ENCODE peak calls at places on chromosomes 16 and 17, in nine cellular contexts. One of them, this sample, is unnamed.

GRCh38 chr17:42060231-42060630 is 9.8 kb upstream of the C17orf113 start:
- DNase-seq in Karpas-422: no peak
- DNase-seq in foreskin fibroblast: no peak
- DNase-seq in body of pancreas: no peak
- DNase-seq in HCT116: no peak
- DNase-seq in colonic mucosa: peak
- DNase-seq in skeletal muscle cell: no peak
- DNase-seq in adrenal gland: no peak
- DNase-seq in Peyer's patch: no peak
- DNase-seq in this sample: no peak

GRCh38 chr16:87541004-87541881 is 48.4 kb upstream of the ZCCHC14 start:
- DNase-seq in Karpas-422: no peak
- DNase-seq in foreskin fibroblast: peak
- DNase-seq in body of pancreas: no peak
- DNase-seq in HCT116: no peak
- DNase-seq in colonic mucosa: peak
- DNase-seq in skeletal muscle cell: peak
- DNase-seq in adrenal gland: no peak
- DNase-seq in Peyer's patch: no peak
- DNase-seq in this sample: peak

GRCh38 chr17:44552361-44552760 is 4.9 kb upstream of the FZD2 start:
- DNase-seq in Karpas-422: no peak
- DNase-seq in foreskin fibroblast: no peak
- DNase-seq in body of pancreas: no peak
- DNase-seq in HCT116: no peak
- DNase-seq in colonic mucosa: no peak
- DNase-seq in skeletal muscle cell: no peak
- DNase-seq in adrenal gland: no peak
- DNase-seq in Peyer's patch: no peak
- DNase-seq in this sample: no peak

GRCh38 chr17:15306406-15306970 is 34.9 kb downstream of the TEKT3 start:
- DNase-seq in Karpas-422: no peak
- DNase-seq in foreskin fibroblast: no peak
- DNase-seq in body of pancreas: no peak
- DNase-seq in HCT116: no peak
- DNase-seq in colonic mucosa: no peak
- DNase-seq in skeletal muscle cell: no peak
- DNase-seq in adrenal gland: no peak
- DNase-seq in Peyer's patch: no peak
- DNase-seq in this sample: no peak

GRCh38 chr16:10981697-10982216 is 37.4 kb downstream of the CLEC16A start:
- DNase-seq in Karpas-422: peak
- DNase-seq in foreskin fibroblast: no peak
- DNase-seq in body of pancreas: no peak
- DNase-seq in HCT116: peak
- DNase-seq in colonic mucosa: no peak
- DNase-seq in skeletal muscle cell: no peak
- DNase-seq in adrenal gland: no peak
- DNase-seq in Peyer's patch: peak
- DNase-seq in this sample: no peak

GRCh38 chr17:29045734-29046133 is 2.8 kb downstream of the PIPOX start:
- DNase-seq in Karpas-422: no peak
- DNase-seq in foreskin fibroblast: no peak
- DNase-seq in body of pancreas: no peak
- DNase-seq in HCT116: no peak
- DNase-seq in colonic mucosa: no peak
- DNase-seq in skeletal muscle cell: no peak
- DNase-seq in adrenal gland: no peak
- DNase-seq in Peyer's patch: no peak
- DNase-seq in this sample: no peak

GRCh38 chr17:1298616-1299015 is 19.2 kb downstream of the TRARG1 start:
- DNase-seq in Karpas-422: no peak
- DNase-seq in foreskin fibroblast: no peak
- DNase-seq in body of pancreas: no peak
- DNase-seq in HCT116: no peak
- DNase-seq in colonic mucosa: no peak
- DNase-seq in skeletal muscle cell: no peak
- DNase-seq in adrenal gland: no peak
- DNase-seq in Peyer's patch: no peak
- DNase-seq in this sample: no peak

GRCh38 chr16:17313085-17313611 is 157.6 kb downstream of the XYLT1 start:
- DNase-seq in Karpas-422: no peak
- DNase-seq in foreskin fibroblast: no peak
- DNase-seq in body of pancreas: peak
- DNase-seq in HCT116: no peak
- DNase-seq in colonic mucosa: peak
- DNase-seq in skeletal muscle cell: peak
- DNase-seq in adrenal gland: peak
- DNase-seq in Peyer's patch: no peak
- DNase-seq in this sample: peak

GRCh38 chr17:266701-267656 is 85.5 kb upstream of the DOC2B start:
- DNase-seq in Karpas-422: no peak
- DNase-seq in foreskin fibroblast: no peak
- DNase-seq in body of pancreas: peak
- DNase-seq in HCT116: no peak
- DNase-seq in colonic mucosa: peak
- DNase-seq in skeletal muscle cell: no peak
- DNase-seq in adrenal gland: peak
- DNase-seq in Peyer's patch: peak
- DNase-seq in this sample: peak

GRCh38 chr17:12613566-12613965 is 52.1 kb upstream of the MYOCD start:
- DNase-seq in Karpas-422: peak
- DNase-seq in foreskin fibroblast: peak
- DNase-seq in body of pancreas: no peak
- DNase-seq in HCT116: no peak
- DNase-seq in colonic mucosa: no peak
- DNase-seq in skeletal muscle cell: peak
- DNase-seq in adrenal gland: no peak
- DNase-seq in Peyer's patch: no peak
- DNase-seq in this sample: no peak

GRCh38 chr16:72188512-72188911 is 16.6 kb upstream of the PMFBP1 start:
- DNase-seq in Karpas-422: no peak
- DNase-seq in foreskin fibroblast: no peak
- DNase-seq in body of pancreas: no peak
- DNase-seq in HCT116: no peak
- DNase-seq in colonic mucosa: no peak
- DNase-seq in skeletal muscle cell: no peak
- DNase-seq in adrenal gland: no peak
- DNase-seq in Peyer's patch: no peak
- DNase-seq in this sample: no peak

GRCh38 chr17:33012522-33013033 is 20.9 kb downstream of the SPACA3 start:
- DNase-seq in Karpas-422: no peak
- DNase-seq in foreskin fibroblast: peak
- DNase-seq in body of pancreas: no peak
- DNase-seq in HCT116: no peak
- DNase-seq in colonic mucosa: no peak
- DNase-seq in skeletal muscle cell: peak
- DNase-seq in adrenal gland: no peak
- DNase-seq in Peyer's patch: no peak
- DNase-seq in this sample: no peak

GRCh38 chr17:892958-893357 is 86.6 kb downstream of the NXN start:
- DNase-seq in Karpas-422: no peak
- DNase-seq in foreskin fibroblast: no peak
- DNase-seq in body of pancreas: no peak
- DNase-seq in HCT116: no peak
- DNase-seq in colonic mucosa: no peak
- DNase-seq in skeletal muscle cell: no peak
- DNase-seq in adrenal gland: no peak
- DNase-seq in Peyer's patch: no peak
- DNase-seq in this sample: peak

GRCh38 chr16:9049241-9049640 is 42.2 kb upstream of the HAPSTR1 start:
- DNase-seq in Karpas-422: no peak
- DNase-seq in foreskin fibroblast: peak
- DNase-seq in body of pancreas: no peak
- DNase-seq in HCT116: no peak
- DNase-seq in colonic mucosa: no peak
- DNase-seq in skeletal muscle cell: peak
- DNase-seq in adrenal gland: no peak
- DNase-seq in Peyer's patch: no peak
- DNase-seq in this sample: no peak

GRCh38 chr17:45222273-45222993 is 748 bp downstream of the FMNL1 start:
- DNase-seq in Karpas-422: no peak
- DNase-seq in foreskin fibroblast: no peak
- DNase-seq in body of pancreas: no peak
- DNase-seq in HCT116: no peak
- DNase-seq in colonic mucosa: peak
- DNase-seq in skeletal muscle cell: no peak
- DNase-seq in adrenal gland: no peak
- DNase-seq in Peyer's patch: peak
- DNase-seq in this sample: no peak

GRCh38 chr16:89721644-89722391 is 481 bp downstream of the ZNF276 start:
- DNase-seq in Karpas-422: peak
- DNase-seq in foreskin fibroblast: peak
- DNase-seq in body of pancreas: no peak
- DNase-seq in HCT116: no peak
- DNase-seq in colonic mucosa: peak
- DNase-seq in skeletal muscle cell: no peak
- DNase-seq in adrenal gland: peak
- DNase-seq in Peyer's patch: peak
- DNase-seq in this sample: peak

GRCh38 chr17:58335061-58335731 is 6.6 kb upstream of the TSPOAP1 start:
- DNase-seq in Karpas-422: peak
- DNase-seq in foreskin fibroblast: no peak
- DNase-seq in body of pancreas: no peak
- DNase-seq in HCT116: no peak
- DNase-seq in colonic mucosa: no peak
- DNase-seq in skeletal muscle cell: no peak
- DNase-seq in adrenal gland: peak
- DNase-seq in Peyer's patch: peak
- DNase-seq in this sample: peak

GRCh38 chr17:80730739-80731138 is 186.1 kb downstream of the RPTOR start:
- DNase-seq in Karpas-422: no peak
- DNase-seq in foreskin fibroblast: no peak
- DNase-seq in body of pancreas: no peak
- DNase-seq in HCT116: no peak
- DNase-seq in colonic mucosa: no peak
- DNase-seq in skeletal muscle cell: no peak
- DNase-seq in adrenal gland: no peak
- DNase-seq in Peyer's patch: no peak
- DNase-seq in this sample: no peak
- H3K4me3 ChIP-seq in Karpas-422: no peak
- H3K4me3 ChIP-seq in foreskin fibroblast: no peak
- H3K4me3 ChIP-seq in body of pancreas: no peak
- H3K4me3 ChIP-seq in HCT116: no peak
- H3K4me3 ChIP-seq in colonic mucosa: no peak
- H3K4me3 ChIP-seq in skeletal muscle cell: no peak
- H3K4me3 ChIP-seq in adrenal gland: no peak
- H3K4me3 ChIP-seq in Peyer's patch: no peak
- H3K4me3 ChIP-seq in this sample: no peak

GRCh38 chr17:81385320-81386111 is 9.7 kb upstream of the BAHCC1 start:
- DNase-seq in Karpas-422: no peak
- DNase-seq in foreskin fibroblast: no peak
- DNase-seq in body of pancreas: no peak
- DNase-seq in HCT116: no peak
- DNase-seq in colonic mucosa: no peak
- DNase-seq in skeletal muscle cell: peak
- DNase-seq in adrenal gland: no peak
- DNase-seq in Peyer's patch: no peak
- DNase-seq in this sample: no peak

GRCh38 chr17:81386141-81386645 is 9.1 kb upstream of the BAHCC1 start:
- DNase-seq in Karpas-422: no peak
- DNase-seq in foreskin fibroblast: no peak
- DNase-seq in body of pancreas: no peak
- DNase-seq in HCT116: no peak
- DNase-seq in colonic mucosa: no peak
- DNase-seq in skeletal muscle cell: no peak
- DNase-seq in adrenal gland: no peak
- DNase-seq in Peyer's patch: no peak
- DNase-seq in this sample: no peak

GRCh38 chr17:81387235-81388060 is 7.8 kb upstream of the BAHCC1 start:
- DNase-seq in Karpas-422: no peak
- DNase-seq in foreskin fibroblast: peak
- DNase-seq in body of pancreas: peak
- DNase-seq in HCT116: no peak
- DNase-seq in colonic mucosa: peak
- DNase-seq in skeletal muscle cell: no peak
- DNase-seq in adrenal gland: peak
- DNase-seq in Peyer's patch: no peak
- DNase-seq in this sample: peak

GRCh38 chr17:81388091-81388611 is 7.1 kb upstream of the BAHCC1 start:
- DNase-seq in Karpas-422: no peak
- DNase-seq in foreskin fibroblast: no peak
- DNase-seq in body of pancreas: no peak
- DNase-seq in HCT116: no peak
- DNase-seq in colonic mucosa: no peak
- DNase-seq in skeletal muscle cell: no peak
- DNase-seq in adrenal gland: no peak
- DNase-seq in Peyer's patch: no peak
- DNase-seq in this sample: no peak

DNA sequence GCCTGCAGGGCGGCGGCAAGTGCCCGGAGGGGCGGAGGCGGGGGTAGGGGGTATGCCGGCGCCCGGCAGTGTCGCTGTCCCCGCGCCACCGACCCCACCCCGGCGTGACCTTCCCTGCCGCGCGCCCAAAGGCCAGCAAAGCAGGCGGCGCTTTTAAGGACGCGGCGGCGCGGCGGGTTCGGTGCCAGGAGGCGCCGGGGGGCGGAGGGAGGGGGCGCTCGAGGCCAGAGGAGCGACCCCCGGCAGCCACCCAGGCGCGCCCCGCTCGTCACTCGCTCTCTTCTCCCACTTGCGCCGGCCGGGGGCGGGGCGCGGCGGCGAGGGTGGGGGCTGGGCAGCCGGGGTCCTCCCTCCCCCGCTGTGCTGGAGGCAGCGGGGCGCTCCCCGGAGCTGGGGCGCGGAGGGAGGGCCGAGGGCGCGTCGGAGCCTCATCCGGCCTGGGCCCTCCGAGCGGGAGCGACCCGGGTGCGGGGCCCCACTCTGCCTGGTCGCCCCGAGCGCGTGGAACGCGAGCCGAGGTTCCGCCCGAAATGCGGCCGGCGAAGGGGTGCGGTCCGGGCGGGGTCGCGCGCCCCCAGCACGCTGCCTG is 8.5 kb upstream of the BAHCC1 start:
- DNase-seq in Karpas-422: no peak
- DNase-seq in foreskin fibroblast: no peak
- DNase-seq in body of pancreas: no peak
- DNase-seq in HCT116: no peak
- DNase-seq in colonic mucosa: no peak
- DNase-seq in skeletal muscle cell: no peak
- DNase-seq in adrenal gland: no peak
- DNase-seq in Peyer's patch: no peak
- DNase-seq in this sample: no peak
- H3K4me3 ChIP-seq in Karpas-422: no peak
- H3K4me3 ChIP-seq in foreskin fibroblast: peak
- H3K4me3 ChIP-seq in body of pancreas: peak
- H3K4me3 ChIP-seq in HCT116: peak
- H3K4me3 ChIP-seq in colonic mucosa: peak
- H3K4me3 ChIP-seq in skeletal muscle cell: peak
- H3K4me3 ChIP-seq in adrenal gland: peak
- H3K4me3 ChIP-seq in Peyer's patch: peak
- H3K4me3 ChIP-seq in this sample: peak

GRCh38 chr17:38746004-38746892 is 1.9 kb downstream of the PCGF2 start:
- DNase-seq in Karpas-422: peak
- DNase-seq in foreskin fibroblast: no peak
- DNase-seq in body of pancreas: no peak
- DNase-seq in HCT116: no peak
- DNase-seq in colonic mucosa: peak
- DNase-seq in skeletal muscle cell: no peak
- DNase-seq in adrenal gland: no peak
- DNase-seq in Peyer's patch: no peak
- DNase-seq in this sample: no peak
- H3K4me3 ChIP-seq in Karpas-422: peak
- H3K4me3 ChIP-seq in foreskin fibroblast: peak
- H3K4me3 ChIP-seq in body of pancreas: no peak
- H3K4me3 ChIP-seq in HCT116: peak
- H3K4me3 ChIP-seq in colonic mucosa: peak
- H3K4me3 ChIP-seq in skeletal muscle cell: peak
- H3K4me3 ChIP-seq in adrenal gland: no peak
- H3K4me3 ChIP-seq in Peyer's patch: peak
- H3K4me3 ChIP-seq in this sample: no peak

GRCh38 chr17:50110591-50111349 is 15.6 kb downstream of the PDK2 start:
- DNase-seq in Karpas-422: no peak
- DNase-seq in foreskin fibroblast: no peak
- DNase-seq in body of pancreas: peak
- DNase-seq in HCT116: no peak
- DNase-seq in colonic mucosa: no peak
- DNase-seq in skeletal muscle cell: no peak
- DNase-seq in adrenal gland: peak
- DNase-seq in Peyer's patch: no peak
- DNase-seq in this sample: peak
- H3K4me3 ChIP-seq in Karpas-422: no peak
- H3K4me3 ChIP-seq in foreskin fibroblast: no peak
- H3K4me3 ChIP-seq in body of pancreas: no peak
- H3K4me3 ChIP-seq in HCT116: no peak
- H3K4me3 ChIP-seq in colonic mucosa: no peak
- H3K4me3 ChIP-seq in skeletal muscle cell: no peak
- H3K4me3 ChIP-seq in adrenal gland: no peak
- H3K4me3 ChIP-seq in Peyer's patch: no peak
- H3K4me3 ChIP-seq in this sample: no peak

This sample was measured in aorta.